ENCODE peak calls at places on chromosomes 4 and X, in four cellular contexts. Q, K, W and R are unnamed samples.

GRCh38 chr4:157421365-157421764 is 200.8 kb downstream of the GRIA2 start:
- DNase-seq in Q (no peak), W (no peak), K (no peak), R (no peak)

GRCh38 chr4:20074450-20074849 is 177.3 kb upstream of the SLIT2 start:
- DNase-seq in Q (no peak), K (peak), W (peak), R (no peak)

GRCh38 chrX:103157511-103158316 is 57.2 kb upstream of the BEX4 start:
- DNase-seq in K (peak), W (peak), Q (no peak), R (peak)

GRCh38 chr4:142315999-142316398 is 530.1 kb downstream of the INPP4B start:
- DNase-seq in K (no peak), Q (no peak), W (no peak), R (no peak)

GRCh38 chr4:26930964-26931363 is 70.3 kb downstream of the STIM2 start:
- DNase-seq in Q (no peak), K (no peak), W (peak), R (no peak)

GRCh38 chrX:12989456-12989855 is 14.5 kb downstream of the TMSB4X start:
- DNase-seq in K (no peak), Q (no peak), W (no peak), R (no peak)

GRCh38 chr4:148112231-148112982 is 329.8 kb downstream of the NR3C2 start:
- DNase-seq in W (peak), Q (no peak), K (peak), R (peak)

GRCh38 chrX:133913009-133913408 is 72.4 kb downstream of the GPC3 start:
- DNase-seq in Q (no peak), W (no peak), K (no peak), R (no peak)

GRCh38 chr4:103719320-103720204 is at the start of gene TACR3:
- DNase-seq in W (no peak), Q (no peak), K (no peak), R (no peak)

GRCh38 chrX:39771089-39771488 is 326.7 kb downstream of the BCOR start:
- DNase-seq in K (no peak), W (no peak), Q (no peak), R (no peak)

GRCh38 chr4:140726776-140727500 is 29.2 kb downstream of the TBC1D9 start:
- DNase-seq in K (peak), Q (no peak), W (peak), R (peak)

GRCh38 chr4:48831532-48832015 is 686 bp downstream of the OCIAD1 start:
- DNase-seq in K (no peak), Q (no peak), W (no peak), R (peak)

GRCh38 chr4:15004701-15005301 is 2.5 kb downstream of the CPEB2 start:
- DNase-seq in K (peak), Q (peak), W (peak), R (peak)

GRCh38 chrX:150364347-150365050 is 1.4 kb downstream of the MAMLD1 start:
- DNase-seq in W (no peak), K (peak), Q (peak), R (no peak)

GRCh38 chr4:14178421-14178820 is 550.9 kb upstream of the BOD1L1 start:
- DNase-seq in Q (no peak), K (peak), W (peak), R (peak)

GRCh38 chr4:150212927-150213326 is 134.7 kb downstream of the DCLK2 start:
- DNase-seq in K (no peak), W (no peak), Q (no peak), R (peak)

GRCh38 chrX:12986164-12986779 is 11.4 kb downstream of the TMSB4X start:
- DNase-seq in W (no peak), Q (no peak), K (no peak), R (no peak)

GRCh38 chr4:88610771-88611170 is 18.5 kb downstream of the HERC3 start:
- DNase-seq in K (peak), Q (no peak), W (peak), R (no peak)

GRCh38 chr4:18127030-18127429 is 105.5 kb upstream of the LCORL start:
- DNase-seq in Q (no peak), K (no peak), W (no peak), R (peak)

GRCh38 chrX:136211766-136212556 is 39.2 kb downstream of the MAP7D3 start:
- DNase-seq in Q (no peak), K (no peak), W (no peak), R (no peak)

GRCh38 chr4:73844806-73845205 is 8.3 kb upstream of the PF4V1 start:
- DNase-seq in K (no peak), Q (no peak), W (no peak), R (no peak)

GRCh38 chr4:148998719-148999118 is 556.5 kb upstream of the NR3C2 start:
- DNase-seq in W (no peak), Q (no peak), K (peak), R (peak)

GRCh38 chr4:102623622-102624021 is 122.5 kb downstream of the NFKB1 start:
- DNase-seq in Q (no peak), W (peak), K (peak), R (no peak)

GRCh38 chr4:83582289-83582756 is 46.4 kb downstream of the GPAT3 start:
- DNase-seq in K (peak), Q (no peak), W (peak), R (peak)

GRCh38 chrX:18833071-18833731 is 125.8 kb downstream of the PPEF1 start:
- DNase-seq in K (peak), Q (no peak), W (peak), R (no peak)

GRCh38 chr4:54440394-54441223 is 211.5 kb downstream of the PDGFRA start:
- DNase-seq in K (peak), W (peak), Q (no peak), R (peak)
- TF ChIP-seq CTCF in K (peak), W (peak), Q (peak), R (peak)

GRCh38 chr4:914531-914930 is 17.6 kb downstream of the GAK start:
- DNase-seq in Q (peak), K (no peak), W (no peak), R (no peak)

GRCh38 chr4:912548-913279 is 19.4 kb downstream of the GAK start:
- DNase-seq in Q (peak), W (peak), K (no peak), R (peak)

GRCh38 chr4:911871-912490 is 20.1 kb downstream of the GAK start:
- DNase-seq in W (no peak), Q (peak), K (no peak), R (no peak)

GRCh38 chr4:915041-915474 is 17.1 kb downstream of the GAK start:
- DNase-seq in K (no peak), W (no peak), Q (peak), R (no peak)

DNA sequence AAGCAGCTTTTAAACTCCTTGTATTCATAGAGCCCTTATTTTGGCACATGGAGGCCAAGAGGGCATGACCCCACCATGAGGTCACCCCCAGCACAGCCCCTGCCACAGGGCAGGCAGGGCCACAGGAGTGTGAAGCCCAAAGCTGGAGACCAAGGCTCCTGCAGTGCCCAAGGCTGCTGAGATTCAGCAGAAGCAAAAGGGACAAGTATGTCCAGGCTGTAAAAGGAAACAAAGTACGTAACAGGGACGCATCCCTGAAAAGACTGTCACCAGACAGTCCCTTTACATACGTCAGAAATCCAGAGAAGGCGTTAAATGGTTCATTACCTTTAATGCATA is 18.9 kb downstream of the GAK start:
- DNase-seq in K (no peak), Q (no peak), W (no peak), R (no peak)
- H3K4me3 ChIP-seq in K (no peak), Q (no peak), W (no peak), R (no peak)

DNA sequence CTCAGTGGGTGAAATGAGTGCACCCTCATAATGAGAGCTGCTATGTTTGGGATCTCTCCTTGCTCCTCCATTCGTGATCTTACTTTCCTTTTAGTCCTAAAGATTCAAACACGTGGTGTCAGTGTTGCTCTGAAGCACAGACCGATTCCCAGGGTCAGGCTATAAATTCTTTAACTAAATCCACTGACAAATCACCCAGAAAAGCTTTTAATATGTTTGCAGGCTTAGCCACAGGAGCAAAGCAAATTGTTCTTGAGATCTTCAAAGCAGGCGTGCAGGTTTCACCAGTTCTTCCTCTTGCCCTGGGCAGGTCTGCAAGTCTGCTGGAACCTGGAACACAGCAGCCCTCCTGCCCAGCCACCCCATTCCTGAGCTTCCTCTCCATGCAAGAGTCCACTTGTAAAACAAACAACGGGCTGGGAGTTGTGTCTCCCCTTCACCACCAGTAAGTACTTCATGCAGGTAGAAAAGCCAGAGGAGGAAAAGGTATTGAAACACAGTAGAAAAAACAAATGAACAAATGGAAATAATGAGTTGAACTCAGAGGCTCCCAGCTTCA is 70.1 kb upstream of the ENPP6 start:
- DNase-seq in K (peak), Q (peak), W (no peak), R (peak)
- TF ChIP-seq CTCF in K (peak), Q (peak), W (no peak), R (peak)

GRCh38 chr4:24853142-24853541 is 57.8 kb downstream of the SOD3 start:
- DNase-seq in Q (no peak), W (peak), K (peak), R (peak)

GRCh38 chr4:24855741-24856140 is 57.1 kb downstream of the CCDC149 start:
- DNase-seq in Q (no peak), K (no peak), W (no peak), R (no peak)

GRCh38 chr4:24857996-24858395 is 54.8 kb downstream of the CCDC149 start:
- DNase-seq in Q (no peak), K (peak), W (peak), R (peak)

GRCh38 chr4:24858550-24858949 is 54.3 kb downstream of the CCDC149 start:
- DNase-seq in Q (no peak), K (no peak), W (no peak), R (no peak)

GRCh38 chr4:24856586-24856985 is 56.3 kb downstream of the CCDC149 start:
- DNase-seq in K (peak), Q (no peak), W (peak), R (no peak)
- H3K4me3 ChIP-seq in K (no peak), Q (no peak), W (no peak), R (no peak)

GRCh38 chr4:138857399-138857798 is 158.2 kb upstream of the NOCT start:
- DNase-seq in K (no peak), Q (no peak), W (no peak), R (no peak)

DNA sequence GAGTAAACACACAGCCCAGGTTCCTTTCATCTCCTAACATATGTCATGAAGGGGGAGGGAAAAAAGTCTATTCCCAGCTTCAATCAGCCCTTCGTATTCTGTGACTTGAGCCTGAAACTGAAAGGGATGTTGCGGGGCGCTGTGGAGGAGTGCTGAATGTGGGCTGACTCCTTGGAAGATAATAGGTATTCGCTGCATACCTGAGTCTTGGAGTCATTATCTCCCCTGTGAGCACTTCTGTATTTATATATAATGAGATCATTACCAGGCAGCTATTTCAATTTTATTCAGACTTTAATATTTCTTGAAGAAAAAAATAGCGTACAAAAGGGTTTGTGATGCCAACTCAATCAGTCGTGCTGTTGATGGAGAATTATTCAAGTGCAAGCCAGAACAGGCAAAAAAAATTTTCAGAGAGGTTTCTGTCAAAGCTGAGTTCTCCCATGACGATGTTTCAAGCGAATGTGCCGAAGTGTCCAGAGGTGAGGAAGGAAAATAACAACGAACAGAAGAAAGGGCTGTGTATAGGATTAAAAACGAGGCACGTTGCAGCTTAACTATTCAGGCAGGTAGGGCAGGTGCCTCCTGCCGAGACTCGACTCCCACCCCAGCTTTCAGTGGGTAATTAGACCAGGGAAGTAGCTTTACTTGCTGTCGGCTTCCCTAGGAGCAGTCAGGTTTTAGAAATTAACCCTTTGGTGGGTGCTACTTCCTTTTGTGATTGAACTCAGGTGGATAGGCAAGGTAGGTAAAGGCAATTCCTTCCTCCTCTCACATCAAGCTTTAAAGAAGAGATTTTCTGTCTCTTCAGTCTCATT is 163.7 kb upstream of the NOCT start:
- DNase-seq in Q (no peak), K (no peak), W (peak), R (peak)
- TF ChIP-seq CTCF in Q (no peak), K (no peak), W (no peak), R (no peak)

DNA sequence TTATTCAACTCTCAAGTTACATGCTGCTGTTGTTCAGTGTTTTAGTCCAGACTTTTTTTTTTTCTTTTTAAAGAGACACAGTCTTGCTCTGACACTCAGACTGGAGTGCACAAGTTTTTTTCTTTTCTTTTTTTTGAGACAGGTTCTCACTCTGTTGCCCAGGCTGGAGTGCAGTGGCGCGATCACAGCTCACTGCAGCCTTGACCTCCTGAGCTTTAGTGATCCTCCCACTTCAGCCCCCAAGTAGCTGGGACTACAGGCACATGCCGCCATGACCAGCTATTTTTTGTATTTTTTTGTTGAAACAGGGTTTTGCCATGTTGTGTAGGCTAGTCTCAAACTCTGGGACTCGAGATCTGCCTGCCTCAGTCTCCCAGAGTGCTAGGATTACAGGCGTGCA is 11.9 kb downstream of the ADD1 start:
- DNase-seq in Q (no peak), K (no peak), W (no peak), R (no peak)
- H3K4me3 ChIP-seq in Q (no peak), K (no peak), W (no peak), R (no peak)

DNA sequence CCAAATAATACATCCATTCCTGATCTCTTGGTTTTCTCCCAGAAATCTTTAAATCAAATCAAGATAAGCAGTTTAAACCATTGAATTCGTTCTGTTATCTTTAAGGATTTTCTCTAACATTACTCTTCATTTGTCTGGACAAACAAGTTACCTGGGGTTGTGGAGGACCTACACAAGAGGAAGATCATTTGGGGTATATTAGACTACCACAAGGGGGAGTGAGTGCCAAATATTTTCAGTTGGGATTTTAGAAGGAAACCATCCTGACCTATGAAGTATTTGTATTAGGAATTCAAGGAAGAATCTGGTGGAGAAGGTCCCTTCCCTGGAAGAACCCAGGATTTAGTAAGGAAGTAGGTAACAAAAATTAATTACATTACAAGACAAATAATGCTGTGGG is 12.0 kb upstream of the DCHS2 start:
- DNase-seq in W (peak), Q (no peak), K (peak), R (peak)
- TF ChIP-seq CTCF in W (peak), Q (peak), K (peak), R (peak)

DNA sequence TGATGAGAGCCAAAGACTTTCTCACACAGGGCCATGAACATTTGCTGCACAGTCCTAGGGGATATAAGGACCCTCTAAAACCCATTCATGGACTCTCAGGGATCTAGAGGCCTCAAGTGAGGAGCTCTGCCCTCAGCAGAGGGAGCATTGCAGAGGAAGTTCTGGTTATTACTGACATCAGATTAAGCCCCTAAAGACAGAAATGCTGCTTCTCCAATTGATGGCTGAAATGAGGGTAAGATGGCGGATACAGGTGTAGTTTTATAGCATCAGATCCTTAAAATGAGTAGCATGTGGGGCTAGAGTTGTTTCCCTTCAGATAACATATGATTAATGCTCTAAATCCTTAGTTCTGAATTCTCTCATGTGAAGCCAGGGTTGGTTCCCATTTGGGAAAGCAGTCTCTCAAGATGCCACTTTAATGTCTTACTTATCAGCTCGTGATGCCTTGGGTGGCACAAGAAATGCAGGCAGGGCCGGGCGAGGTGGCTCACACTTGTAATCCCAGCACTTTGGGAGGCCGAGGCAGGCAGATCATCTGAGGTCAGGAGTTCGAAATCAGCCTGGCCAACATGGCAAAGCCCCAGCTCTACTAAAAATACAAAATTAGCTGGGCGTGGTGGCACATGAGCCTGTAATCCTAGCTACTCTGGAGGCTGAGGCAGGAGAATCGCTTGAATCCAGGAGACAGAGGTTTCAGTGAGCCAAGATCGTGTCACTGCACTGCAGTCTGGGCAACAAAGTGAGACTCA is 7.9 kb downstream of the RHOH start:
- DNase-seq in K (no peak), W (no peak), Q (no peak), R (no peak)
- H3K4me3 ChIP-seq in K (no peak), W (no peak), Q (peak), R (no peak)

GRCh38 chrX:1656379-1656778 is 41.5 kb downstream of the ASMT start:
- DNase-seq in K (no peak), W (no peak), Q (no peak), R (no peak)

GRCh38 chrX:1661048-1661921 is 46.4 kb downstream of the ASMT start:
- DNase-seq in K (no peak), Q (peak), W (no peak), R (no peak)

GRCh38 chrX:1659664-1660461 is 45.0 kb downstream of the ASMT start:
- DNase-seq in Q (no peak), W (no peak), K (no peak), R (no peak)

GRCh38 chrX:1658083-1658463 is 43.2 kb downstream of the ASMT start:
- DNase-seq in W (no peak), Q (no peak), K (no peak), R (no peak)

GRCh38 chrX:1657367-1658082 is 42.7 kb downstream of the ASMT start:
- DNase-seq in W (peak), Q (no peak), K (peak), R (peak)
- TF ChIP-seq CTCF in W (no peak), Q (no peak), K (no peak), R (no peak)

GRCh38 chr4:16222957-16223527 is 3.2 kb downstream of the TAPT1 start:
- DNase-seq in W (no peak), K (peak), Q (no peak), R (no peak)

GRCh38 chr4:16225681-16225995 is 633 bp downstream of the TAPT1 start:
- DNase-seq in Q (no peak), W (no peak), K (no peak), R (no peak)

GRCh38 chr4:16225139-16225538 is 1.1 kb downstream of the TAPT1 start:
- DNase-seq in K (peak), Q (no peak), W (peak), R (peak)

GRCh38 chr4:16224669-16225068 is 1.6 kb downstream of the TAPT1 start:
- DNase-seq in Q (no peak), W (no peak), K (no peak), R (no peak)

GRCh38 chr4:16224264-16224663 is 2.0 kb downstream of the TAPT1 start:
- DNase-seq in K (no peak), Q (no peak), W (no peak), R (no peak)
- H3K4me3 ChIP-seq in K (peak), Q (peak), W (no peak), R (no peak)